ENCODE peak calls at places on chromosomes 4 and X, in ten cellular contexts. M is dorsolateral prefrontal cortex, Q is neural progenitor cell, S is Panc1, Z is progenitor cell of endocrine pancreas, Y is RWPE1, D is astrocyte of the spinal cord, G is GM20000, A is neural crest cell, I is brain microvascular endothelial cell. P is an unnamed sample.

GRCh38 chrX:120485562-120486520 is 16.7 kb upstream of the LAMP2 start:
- DNase-seq in M (peak; percentile 89), Q (peak; percentile 74), S (peak; percentile 71), Z (peak; percentile 47), Y (peak; percentile 63), D (peak; percentile 84), G (peak; percentile 23), A (peak; percentile 49), I (peak; percentile 73), P (peak; percentile 92)

GRCh38 chr4:1967512-1968149 is 41.1 kb downstream of the NELFA start:
- DNase-seq in M (no peak), Q (no peak), S (no peak), Z (no peak), Y (no peak), D (peak; percentile 20), G (no peak), A (no peak), I (no peak), P (no peak)

GRCh38 chr4:5052424-5052702 is 1.1 kb downstream of the STK32B start:
- DNase-seq in M (no peak), Q (no peak), S (no peak), Z (no peak), Y (no peak), D (peak; percentile 14), G (no peak), A (no peak), I (peak; percentile 11), P (no peak)

GRCh38 chr4:10366628-10367027 is 90.6 kb downstream of the ZNF518B start:
- DNase-seq in M (no peak), Q (no peak), S (no peak), Z (no peak), Y (peak; percentile 7), D (no peak), G (no peak), A (no peak), I (no peak), P (no peak)

GRCh38 chr4:86720508-86721068 is 126.5 kb downstream of the PTPN13 start:
- DNase-seq in M (no peak), Q (no peak), S (no peak), Z (no peak), Y (peak; percentile 6), D (peak; percentile 53), G (no peak), A (no peak), I (peak; percentile 11), P (no peak)

GRCh38 chr4:151199496-151200190 is 77.3 kb upstream of the PRSS48 start:
- DNase-seq in M (peak; percentile 66), Q (peak; percentile 21), S (no peak), Z (no peak), Y (no peak), D (no peak), G (no peak), A (peak; percentile 20), I (no peak), P (no peak)

GRCh38 chr4:23934915-23935314 is 45.1 kb upstream of the PPARGC1A start:
- DNase-seq in M (no peak), Q (no peak), S (no peak), Z (no peak), Y (peak; percentile 10), D (peak; percentile 92), G (no peak), A (no peak), I (peak; percentile 83), P (peak; percentile 66)

GRCh38 chr4:174521800-174522182 is 497 bp downstream of the HPGD start:
- DNase-seq in M (no peak), Q (peak; percentile 39), S (no peak), Z (no peak), Y (no peak), D (no peak), G (no peak), A (peak; percentile 2), I (no peak), P (no peak)

GRCh38 chrX:40091691-40092421 is 5.9 kb downstream of the BCOR start:
- DNase-seq in M (peak; percentile 32), Q (peak; percentile 77), S (no peak), Z (no peak), Y (no peak), D (no peak), G (no peak), A (no peak), I (no peak), P (no peak)

GRCh38 chrX:6226053-6226645 is 2.5 kb downstream of the NLGN4X start:
- DNase-seq in M (peak; percentile 47), Q (peak; percentile 63), S (no peak), Z (peak; percentile 33), Y (no peak), D (peak; percentile 8), G (no peak), A (peak; percentile 66), I (no peak), P (no peak)

GRCh38 chr4:185229021-185229818 is 19.8 kb downstream of the SNX25 start:
- DNase-seq in M (no peak), Q (no peak), S (no peak), Z (no peak), Y (no peak), D (no peak), G (no peak), A (no peak), I (no peak), P (no peak)

GRCh38 chr4:25930722-25931354 is 16.8 kb downstream of the SMIM20 start:
- DNase-seq in M (no peak), Q (no peak), S (no peak), Z (no peak), Y (no peak), D (no peak), G (no peak), A (no peak), I (no peak), P (no peak)

GRCh38 chrX:134554291-134554690 is 94.3 kb downstream of the HPRT1 start:
- DNase-seq in M (no peak), Q (no peak), S (no peak), Z (no peak), Y (no peak), D (no peak), G (no peak), A (no peak), I (no peak), P (peak; percentile 49)

GRCh38 chrX:129984196-129984962 is 1.9 kb downstream of the BCORL1 start:
- DNase-seq in M (no peak), Q (peak; percentile 43), S (no peak), Z (peak; percentile 37), Y (no peak), D (no peak), G (peak; percentile 64), A (peak; percentile 14), I (no peak), P (peak; percentile 59)

GRCh38 chr4:155304375-155304774 is 72.4 kb downstream of the MAP9 start:
- DNase-seq in M (no peak), Q (no peak), S (no peak), Z (no peak), Y (peak; percentile 0), D (no peak), G (no peak), A (no peak), I (no peak), P (no peak)

GRCh38 chr4:610411-611261 is 14.7 kb upstream of the PDE6B start:
- DNase-seq in M (peak; percentile 42), Q (no peak), S (peak; percentile 27), Z (no peak), Y (peak; percentile 78), D (peak; percentile 4), G (no peak), A (no peak), I (peak; percentile 34), P (no peak)

GRCh38 chrX:49270249-49270921 is 792 bp downstream of the PPP1R3F start:
- DNase-seq in M (no peak), Q (peak; percentile 14), S (no peak), Z (no peak), Y (no peak), D (no peak), G (no peak), A (no peak), I (no peak), P (no peak)

GRCh38 chr4:41725254-41725653 is 23.3 kb downstream of the PHOX2B start:
- DNase-seq in M (no peak), Q (peak; percentile 18), S (no peak), Z (no peak), Y (no peak), D (no peak), G (no peak), A (no peak), I (no peak), P (peak; percentile 24)
- TF ChIP-seq CTCF in M (no peak), Q (peak; percentile 57), S (peak; percentile 24), Z (peak; percentile 33), Y (no peak), D (peak; percentile 10), G (no peak), A (peak; percentile 48), I (peak; percentile 41), P (peak; percentile 51)

GRCh38 chrX:41333994-41334865 is at the start of gene DDX3X:
- DNase-seq in M (peak; percentile 96), Q (peak; percentile 88), S (no peak), Z (peak; percentile 59), Y (peak; percentile 71), D (peak; percentile 94), G (peak; percentile 76), A (peak; percentile 69), I (peak; percentile 87), P (peak; percentile 85)
- TF ChIP-seq CTCF in M (no peak), Q (peak; percentile 19), S (no peak), Z (no peak), Y (no peak), D (peak; percentile 19), G (no peak), A (peak; percentile 13), I (peak; percentile 37), P (no peak)

GRCh38 chr4:145182212-145182611 is 1.8 kb upstream of the OTUD4 start:
- DNase-seq in M (no peak), Q (no peak), S (no peak), Z (no peak), Y (no peak), D (no peak), G (peak; percentile 33), A (no peak), I (no peak), P (no peak)

GRCh38 chr4:145178740-145179139 is 1.6 kb downstream of the OTUD4 start:
- DNase-seq in M (no peak), Q (no peak), S (no peak), Z (no peak), Y (no peak), D (no peak), G (peak; percentile 42), A (no peak), I (no peak), P (peak; percentile 40)

GRCh38 chr4:145181091-145181501 is 707 bp upstream of the OTUD4 start:
- DNase-seq in M (no peak), Q (no peak), S (no peak), Z (no peak), Y (no peak), D (no peak), G (no peak), A (no peak), I (no peak), P (no peak)

GRCh38 chr4:145179201-145179860 is 1.1 kb downstream of the OTUD4 start:
- DNase-seq in M (peak; percentile 75), Q (peak; percentile 66), S (no peak), Z (peak; percentile 32), Y (peak; percentile 50), D (peak; percentile 62), G (peak; percentile 88), A (peak; percentile 6), I (peak; percentile 41), P (peak; percentile 80)

GRCh38 chr4:145180298-145181090 is at the start of gene OTUD4:
- DNase-seq in M (peak; percentile 96), Q (peak; percentile 98), S (peak; percentile 39), Z (peak; percentile 93), Y (peak; percentile 90), D (peak; percentile 98), G (peak; percentile 96), A (peak; percentile 80), I (peak; percentile 93), P (peak; percentile 97)
- TF ChIP-seq CTCF in M (no peak), Q (peak; percentile 35), S (peak; percentile 51), Z (peak; percentile 31), Y (peak; percentile 35), D (peak; percentile 13), G (no peak), A (peak; percentile 17), I (peak; percentile 27), P (no peak)

GRCh38 chrX:45208121-45208856 is 7.6 kb upstream of the DIPK2B start:
- DNase-seq in M (no peak), Q (no peak), S (no peak), Z (no peak), Y (no peak), D (no peak), G (no peak), A (no peak), I (no peak), P (no peak)
- TF ChIP-seq CTCF in M (no peak), Q (peak; percentile 24), S (no peak), Z (no peak), Y (no peak), D (no peak), G (no peak), A (no peak), I (peak; percentile 3), P (no peak)

P was measured in NB4.